ENCODE peak calls at places on chromosomes 16 and 17, in seven cellular contexts. N is lower lobe of right lung, R is Peyer's patch, H is IMR-90, I is breast epithelium, D is MM.1S, K is uterus. L is an unnamed sample. For H3K4me1, the result is how much of the 10 kb centered on the place peaks cover.

GRCh38 chr17:39740357-39741111 is 2.8 kb downstream of the GRB7 start:
- DNase-seq in K (peak), D (no peak), R (no peak), I (peak), N (no peak), H (peak), L (peak)

GRCh38 chr17:63120406-63120805 is 154.4 kb downstream of the TANC2 start:
- DNase-seq in I (no peak), H (peak), D (no peak), K (no peak), R (no peak), N (no peak), L (no peak)

GRCh38 chr17:65536573-65537342 is 24.7 kb downstream of the AXIN2 start:
- DNase-seq in K (no peak), R (no peak), D (no peak), N (no peak), H (no peak), I (no peak), L (no peak)

GRCh38 chr17:3870871-3871306 is 22.0 kb downstream of the CAMKK1 start:
- DNase-seq in R (no peak), D (peak), I (no peak), K (no peak), H (no peak), N (peak), L (peak)

GRCh38 chr16:25109643-25110042 is 1.9 kb upstream of the LCMT1 start:
- DNase-seq in N (no peak), I (peak), K (no peak), D (no peak), R (peak), H (peak), L (peak)

GRCh38 chr17:69361156-69361555 is 34.2 kb upstream of the ABCA5 start:
- DNase-seq in R (no peak), H (no peak), I (no peak), K (no peak), N (no peak), D (no peak), L (no peak)

GRCh38 chr16:57739756-57740422 is 4.3 kb downstream of the KATNB1 start:
- DNase-seq in R (no peak), I (no peak), D (no peak), N (no peak), H (no peak), K (no peak), L (peak)

GRCh38 chr17:172401-172800 is 9.0 kb downstream of the DOC2B start:
- DNase-seq in N (no peak), I (no peak), D (no peak), R (no peak), H (no peak), K (no peak), L (no peak)

GRCh38 chr16:58152246-58152868 is 23.2 kb upstream of the CFAP20 start:
- DNase-seq in D (no peak), N (no peak), I (no peak), K (no peak), H (no peak), R (no peak), L (no peak)

GRCh38 chr16:29029168-29029994 is 44.5 kb downstream of the LAT start:
- DNase-seq in N (no peak), R (peak), H (peak), K (peak), I (no peak), D (no peak), L (no peak)

GRCh38 chr17:45197555-45198334 is 23.9 kb upstream of the FMNL1 start:
- DNase-seq in D (peak), K (peak), N (peak), R (peak), I (peak), H (peak), L (peak)

GRCh38 chr16:82936941-82937551 is 310.3 kb downstream of the CDH13 start:
- DNase-seq in I (no peak), K (no peak), H (peak), R (no peak), N (no peak), D (no peak), L (no peak)

GRCh38 chr17:38851434-38851833 is 2.1 kb downstream of the RPL23 start:
- DNase-seq in R (no peak), N (no peak), K (no peak), I (no peak), H (no peak), D (no peak), L (no peak)

GRCh38 chr17:48757524-48757961 is 29.0 kb upstream of the HOXB13 start:
- DNase-seq in I (no peak), K (no peak), H (no peak), R (no peak), D (no peak), N (no peak), L (no peak)

GRCh38 chr16:1745181-1745899 is 26.0 kb downstream of the NME3 start:
- DNase-seq in N (no peak), D (no peak), K (no peak), R (no peak), I (peak), H (peak), L (no peak)

GRCh38 chr17:17200311-17200710 is 5.8 kb downstream of the PLD6 start:
- DNase-seq in R (no peak), H (no peak), I (no peak), K (no peak), N (no peak), D (no peak), L (no peak)

GRCh38 chr16:27961296-27961620 is 102.3 kb downstream of the GSG1L start:
- DNase-seq in H (no peak), I (no peak), N (no peak), R (peak), K (no peak), D (no peak), L (no peak)

GRCh38 chr16:27233731-27234130 is 30.4 kb downstream of the KDM8 start:
- DNase-seq in D (no peak), K (no peak), H (no peak), N (peak), R (no peak), I (no peak), L (peak)

GRCh38 chr16:24989417-24989978 is 25.7 kb downstream of the ARHGAP17 start:
- DNase-seq in I (no peak), N (no peak), H (peak), D (no peak), K (no peak), R (no peak), L (no peak)

GRCh38 chr16:74304164-74304834 is 7.7 kb downstream of the PSMD7 start:
- DNase-seq in D (no peak), H (no peak), K (no peak), N (no peak), I (no peak), R (no peak), L (no peak)

GRCh38 chr17:18968945-18969887 is 17.3 kb downstream of the SLC5A10 start:
- DNase-seq in D (no peak), K (no peak), N (no peak), R (peak), H (no peak), I (no peak), L (peak)

GRCh38 chr17:9971991-9972390 is 66.9 kb upstream of the RCVRN start:
- DNase-seq in N (peak), K (peak), H (peak), D (no peak), R (peak), I (no peak), L (peak)

GRCh38 chr17:7914771-7915610 is 1.1 kb downstream of the RNF227 start:
- DNase-seq in R (no peak), H (peak), D (no peak), K (peak), N (no peak), I (peak), L (no peak)

GRCh38 chr17:880074-880870 is 98.1 kb downstream of the MRM3 start:
- DNase-seq in N (no peak), I (peak), R (no peak), D (no peak), H (peak), K (peak), L (no peak)

GRCh38 chr17:65000798-65001197 is 55.7 kb downstream of the GNA13 start:
- DNase-seq in R (no peak), K (no peak), D (no peak), H (no peak), N (no peak), I (no peak), L (no peak)

GRCh38 chr17:56723471-56723870 is 110.2 kb downstream of the C17orf67 start:
- DNase-seq in K (no peak), I (no peak), N (no peak), H (no peak), D (no peak), R (no peak), L (no peak)

GRCh38 chr17:78113804-78114785 is 14.5 kb downstream of the TMC6 start:
- DNase-seq in H (no peak), R (no peak), D (no peak), N (no peak), I (no peak), K (no peak), L (no peak)

GRCh38 chr16:89257281-89257731 is 39.8 kb downstream of the ZNF778 start:
- DNase-seq in I (no peak), N (no peak), K (no peak), D (no peak), R (no peak), H (no peak), L (no peak)

GRCh38 chr17:81891303-81891552 is 158 bp downstream of the ALYREF start:
- DNase-seq in K (no peak), N (no peak), I (no peak), H (no peak), R (no peak), D (no peak), L (no peak)

GRCh38 chr16:79250457-79251098 is 350.0 kb downstream of the MAF start:
- DNase-seq in R (no peak), N (no peak), H (no peak), K (no peak), D (no peak), I (no peak), L (no peak)

GRCh38 chr17:51618485-51618884 is 358.1 kb downstream of the UTP18 start:
- DNase-seq in D (no peak), H (no peak), K (no peak), R (no peak), N (no peak), I (no peak), L (no peak)

GRCh38 chr17:79109584-79109983 is 35.0 kb downstream of the ENGASE start:
- DNase-seq in K (no peak), I (no peak), H (no peak), R (no peak), D (no peak), N (no peak), L (no peak)

GRCh38 chr17:35713069-35713728 is 18.2 kb upstream of the RASL10B start:
- DNase-seq in I (no peak), N (no peak), D (peak), H (peak), K (no peak), R (no peak), L (no peak)

GRCh38 chr16:49743206-49743470 is 112.8 kb downstream of the ZNF423 start:
- DNase-seq in N (no peak), K (no peak), H (no peak), D (no peak), I (no peak), R (no peak), L (no peak)

GRCh38 chr17:30368896-30369720 is 9.6 kb upstream of the CPD start:
- DNase-seq in D (no peak), H (no peak), K (no peak), R (no peak), I (no peak), N (no peak), L (no peak)

GRCh38 chr17:21676281-21677111 is 15.8 kb upstream of the KCNJ18 start:
- DNase-seq in I (no peak), K (peak), N (no peak), H (no peak), D (no peak), R (peak), L (no peak)

GRCh38 chr17:9211133-9211765 is 189.9 kb downstream of the NTN1 start:
- DNase-seq in I (no peak), D (no peak), N (no peak), H (no peak), R (no peak), K (no peak), L (no peak)

DNA sequence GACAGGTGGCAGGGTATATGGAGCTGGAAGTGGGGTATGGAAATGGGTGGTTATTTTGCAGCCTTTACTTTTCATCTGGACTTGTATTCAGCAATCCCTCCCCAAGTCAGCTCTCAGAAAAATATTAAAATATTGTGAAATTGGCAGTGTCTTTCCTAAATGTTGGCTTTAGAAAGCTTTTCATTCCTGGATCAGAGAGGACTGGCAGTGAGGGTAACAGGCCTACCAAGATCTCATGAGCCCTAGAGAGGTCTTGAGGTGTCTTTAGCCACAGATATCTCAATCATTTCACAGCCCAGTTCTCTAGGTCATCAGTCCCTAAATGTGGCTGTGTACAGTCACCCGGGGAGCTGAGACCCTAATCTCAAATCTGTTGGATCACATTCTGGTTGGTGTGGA is 22.5 kb downstream of the SLC7A6OS start:
- DNase-seq in H (no peak), N (no peak), R (no peak), K (no peak), I (no peak), D (no peak), L (no peak)
- H3K4me1 ChIP-seq in H (under half), N (half or more), R (under half), K (under half), I (under half), D (under half), L (under half)

DNA sequence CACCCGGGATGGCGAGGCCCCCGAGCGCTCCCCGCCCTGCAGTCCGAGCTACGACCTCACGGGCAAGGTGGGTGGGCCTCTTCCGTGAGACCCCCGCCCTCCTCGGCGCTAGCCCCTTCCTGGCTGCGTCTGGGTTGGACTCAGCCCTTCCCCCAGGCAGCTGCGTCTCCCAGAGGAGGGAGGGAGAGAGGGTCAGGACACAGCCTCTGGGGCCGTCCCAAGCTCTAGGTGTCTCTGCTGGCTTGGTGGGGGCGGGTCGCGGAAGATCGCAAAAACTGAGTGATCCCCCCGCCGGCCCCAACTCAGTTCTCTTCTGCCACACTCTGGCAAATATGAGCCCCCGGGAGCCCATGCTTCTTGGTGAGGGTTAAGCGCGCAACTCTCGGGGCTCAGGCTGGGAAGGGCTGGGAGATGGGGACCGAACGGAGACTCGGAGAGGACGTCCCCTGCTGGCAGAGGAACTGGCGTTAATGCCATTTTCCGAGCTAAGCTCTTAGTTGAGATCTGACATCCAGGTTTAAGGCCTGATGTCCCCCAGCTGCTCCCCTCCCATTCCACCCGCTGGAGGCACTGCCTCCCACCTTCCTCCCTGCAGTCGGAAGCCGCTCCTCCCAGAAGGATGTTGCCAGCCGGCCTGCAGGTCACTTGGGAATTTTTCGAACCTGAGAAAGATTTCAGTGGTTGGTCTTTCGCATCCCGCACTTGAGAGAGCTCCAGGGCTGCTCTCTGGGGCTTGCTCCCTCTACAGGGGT is 419 bp downstream of the RAB37 start:
- DNase-seq in D (peak), I (no peak), K (no peak), R (peak), H (no peak), N (no peak), L (no peak)
- TF ChIP-seq CTCF in D (peak), I (no peak), K (no peak), R (peak), H (peak), N (peak), L (no peak)

GRCh38 chr17:42997984-42998938 is at the start of gene RPL27:
- DNase-seq in I (peak), H (peak), N (peak), R (peak), K (peak), D (peak), L (peak)
- H3K4me1 ChIP-seq in I (under half), H (under half), N (under half), R (under half), K (under half), D (under half), L (under half)

DNA sequence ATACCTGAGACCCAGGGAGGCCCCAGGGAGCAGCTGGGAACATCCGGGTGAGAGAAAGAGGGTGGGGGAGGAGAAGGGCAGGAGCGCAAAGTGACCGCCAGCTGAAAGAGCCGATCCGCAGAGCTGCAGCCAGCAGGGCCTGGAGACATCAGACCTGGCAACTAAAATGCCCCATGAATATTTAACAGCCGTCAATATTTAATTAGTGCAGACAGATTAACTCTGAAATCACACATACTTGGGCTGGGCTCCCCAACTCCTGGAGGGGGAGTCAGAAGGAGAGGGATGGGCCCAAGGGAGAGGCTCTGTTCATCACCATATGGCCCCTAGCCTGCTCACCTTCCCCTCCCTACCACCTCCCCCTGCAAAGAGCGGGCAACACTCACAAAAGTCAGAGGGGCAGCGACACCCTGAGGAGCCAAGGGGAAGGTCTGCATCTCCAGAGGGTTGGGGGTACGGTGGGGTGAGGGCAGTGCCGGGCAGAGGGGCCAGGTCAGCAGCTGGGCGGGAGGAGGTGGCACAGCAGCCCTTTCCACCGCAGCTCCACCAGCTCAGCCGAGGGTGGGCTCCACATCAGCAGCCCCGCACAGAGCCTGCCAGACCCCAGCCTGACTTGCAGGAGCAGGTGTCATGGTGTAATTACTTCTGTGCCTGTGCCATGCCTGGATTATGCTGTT is 61.9 kb upstream of the CCL1 start:
- DNase-seq in I (no peak), N (no peak), H (no peak), D (no peak), R (no peak), K (no peak), L (no peak)
- TF ChIP-seq CTCF in I (no peak), N (no peak), H (no peak), D (no peak), R (no peak), K (no peak), L (no peak)

DNA sequence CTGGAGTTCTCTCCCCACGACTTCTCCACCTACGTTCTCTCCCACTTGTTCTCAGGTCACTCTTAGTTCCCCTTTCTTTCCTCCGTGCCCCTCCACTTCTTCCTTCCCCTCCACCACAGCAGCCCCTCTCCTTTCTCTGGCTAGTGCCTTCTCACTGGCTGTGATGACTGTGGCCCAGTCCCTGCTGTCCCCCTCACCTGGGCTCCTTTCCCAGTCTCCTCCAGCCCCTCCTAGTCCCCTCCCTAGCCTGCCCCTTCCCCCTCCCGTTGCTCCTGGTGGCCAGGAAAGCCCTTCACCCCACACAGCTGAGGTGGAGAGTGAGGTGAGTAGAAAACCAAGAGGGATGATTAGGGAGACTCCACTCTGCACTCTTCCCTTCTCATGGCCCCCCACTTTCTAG is 3.4 kb downstream of the COA3 start:
- DNase-seq in I (no peak), R (no peak), D (no peak), K (no peak), N (no peak), H (no peak), L (no peak)
- H3K4me1 ChIP-seq in I (under half), R (under half), D (under half), K (under half), N (under half), H (under half), L (under half)

DNA sequence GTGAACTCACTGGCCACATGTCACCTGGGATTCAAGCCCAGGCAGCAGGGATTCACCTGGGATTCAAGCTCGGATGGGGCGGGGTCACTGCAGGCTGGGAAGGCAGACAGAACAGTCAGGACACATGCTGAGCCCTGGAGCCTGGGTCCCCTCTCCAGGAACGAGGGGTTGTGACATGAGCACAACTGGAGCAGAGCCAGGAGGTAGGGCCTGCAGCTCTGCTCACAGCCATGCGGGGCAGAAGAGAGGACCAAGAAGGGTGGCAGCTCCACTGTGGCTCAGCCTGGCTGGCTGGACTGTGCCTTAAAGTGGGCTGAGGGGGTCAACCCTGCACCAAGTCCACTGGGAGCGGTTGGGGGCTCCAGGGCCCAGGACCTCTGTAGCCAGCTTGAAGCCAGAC is 150.1 kb downstream of the RAB11FIP4 start:
- DNase-seq in D (no peak), N (no peak), R (no peak), K (no peak), I (no peak), H (no peak), L (no peak)
- TF ChIP-seq CTCF in D (no peak), N (no peak), R (no peak), K (no peak), I (peak), H (peak), L (no peak)